ENCODE peak calls at places on chromosomes 1 and 21, in five cellular contexts. R is stimulated activated CD8-positive, alpha-beta memory T cell treated with anti-CD3 and anti-CD28 coated beads, Interleukin-15, amount 100 ng/mL, for 24 hours; M is NCI-H774; O is NCI-H1694; F is AG04449. X is an unnamed sample.

GRCh38 chr1:245091171-245091621 is 63.6 kb upstream of the KIF26B start:
- DNase-seq in O (no peak), M (no peak), F (no peak), R (no peak), X (no peak)

GRCh38 chr1:85661767-85662166 is 46.5 kb downstream of the ZNHIT6 start:
- DNase-seq in O (no peak), M (no peak), R (no peak), F (no peak), X (no peak)

GRCh38 chr21:40964691-40965090 is 117.7 kb upstream of the DSCAM start:
- DNase-seq in F (peak; percentile 3), R (no peak), M (no peak), O (no peak), X (no peak)

GRCh38 chr1:67582625-67583461 is 102.2 kb upstream of the GADD45A start:
- DNase-seq in F (no peak), O (no peak), M (no peak), R (no peak), X (no peak)

GRCh38 chr1:6329851-6330250 is 63.7 kb downstream of the ACOT7 start:
- DNase-seq in F (no peak), O (peak; percentile 24), R (no peak), M (no peak), X (no peak)

GRCh38 chr1:206739411-206740076 is 31.0 kb upstream of the IL19 start:
- DNase-seq in F (no peak), O (no peak), R (no peak), M (no peak), X (peak; percentile 84)

GRCh38 chr1:66984491-66984890 is 59.7 kb downstream of the MIER1 start:
- DNase-seq in M (no peak), R (no peak), O (no peak), F (no peak), X (peak; percentile 17)

GRCh38 chr1:242828828-242829227 is 304.3 kb upstream of the PLD5 start:
- DNase-seq in R (no peak), M (no peak), F (no peak), O (no peak), X (no peak)

GRCh38 chr21:38170283-38170682 is 86.5 kb upstream of the KCNJ15 start:
- DNase-seq in R (no peak), O (no peak), F (no peak), M (no peak), X (peak; percentile 21)

GRCh38 chr1:239804265-239804664 is 287.4 kb upstream of the FMN2 start:
- DNase-seq in O (no peak), R (no peak), M (no peak), F (no peak), X (no peak)

GRCh38 chr1:236284291-236284711 is 2.5 kb upstream of the ERO1B start:
- DNase-seq in O (no peak), R (no peak), M (no peak), F (no peak), X (peak; percentile 67)

GRCh38 chr21:34992736-34993135 is 56.4 kb downstream of the RUNX1 start:
- DNase-seq in R (no peak), O (no peak), M (no peak), F (no peak), X (no peak)

GRCh38 chr1:24659993-24660665 is 17.0 kb downstream of the SRRM1 start:
- DNase-seq in O (no peak), R (no peak), M (no peak), F (no peak), X (no peak)

GRCh38 chr1:50820545-50820944 is 139.5 kb downstream of the FAF1 start:
- DNase-seq in O (no peak), F (no peak), M (no peak), R (no peak), X (no peak)

GRCh38 chr1:154791292-154792278 is 78.5 kb downstream of the KCNN3 start:
- DNase-seq in R (peak; percentile 21), M (no peak), O (peak; percentile 27), F (no peak), X (peak; percentile 83)

GRCh38 chr1:227899141-227899819 is 48.5 kb downstream of the WNT9A start:
- DNase-seq in F (no peak), R (no peak), O (no peak), M (no peak), X (no peak)

GRCh38 chr1:56548566-56548965 is 30.8 kb downstream of the PLPP3 start:
- DNase-seq in R (no peak), F (no peak), O (no peak), M (no peak), X (no peak)

GRCh38 chr1:4553761-4554160 is 100.6 kb upstream of the AJAP1 start:
- DNase-seq in R (no peak), M (no peak), F (no peak), O (no peak), X (no peak)

GRCh38 chr21:43321611-43322010 is 105.3 kb downstream of the SIK1 start:
- DNase-seq in R (no peak), M (no peak), F (no peak), O (no peak), X (no peak)

GRCh38 chr1:44568128-44568900 is 106.0 kb downstream of the TMEM53 start:
- DNase-seq in O (no peak), M (no peak), R (no peak), F (no peak), X (no peak)

GRCh38 chr1:52672946-52673345 is 25.2 kb downstream of the COA7 start:
- DNase-seq in O (no peak), M (no peak), R (no peak), F (no peak), X (no peak)

GRCh38 chr1:23124259-23125026 is 44.2 kb downstream of the LUZP1 start:
- DNase-seq in M (no peak), O (no peak), F (no peak), R (no peak), X (no peak)

GRCh38 chr1:62110198-62110817 is 84.3 kb upstream of the L1TD1 start:
- DNase-seq in F (no peak), M (no peak), R (no peak), O (no peak), X (no peak)

GRCh38 chr1:7042322-7043231 is 257.3 kb downstream of the CAMTA1 start:
- DNase-seq in O (peak; percentile 21), M (no peak), R (no peak), F (no peak), X (peak; percentile 61)

GRCh38 chr1:3678361-3679097 is 26.2 kb downstream of the TP73 start:
- DNase-seq in O (no peak), M (no peak), R (no peak), F (no peak), X (no peak)

GRCh38 chr1:213061263-213061662 is 10.2 kb downstream of the RPS6KC1 start:
- DNase-seq in F (no peak), M (peak; percentile 26), R (no peak), O (no peak), X (no peak)

GRCh38 chr1:31951276-31951675 is 13.1 kb upstream of the PTP4A2 start:
- DNase-seq in R (no peak), M (no peak), F (no peak), O (no peak), X (no peak)

GRCh38 chr1:229207916-229208315 is 63.0 kb upstream of the RAB4A start:
- DNase-seq in F (no peak), M (no peak), O (no peak), R (no peak), X (no peak)

GRCh38 chr21:38819719-38820147 is 14.0 kb downstream of the ETS2 start:
- DNase-seq in M (no peak), O (no peak), R (no peak), F (no peak), X (no peak)

GRCh38 chr1:90964444-90965035 is 57.3 kb downstream of the ZNF644 start:
- DNase-seq in O (peak; percentile 48), F (no peak), M (peak; percentile 2), R (no peak), X (no peak)

GRCh38 chr1:159000627-159001026 is 9.1 kb upstream of the IFI16 start:
- DNase-seq in M (no peak), F (peak; percentile 59), O (no peak), R (no peak), X (no peak)

GRCh38 chr1:234413485-234413884 is 40.2 kb downstream of the COA6 start:
- DNase-seq in O (no peak), M (no peak), R (no peak), F (no peak), X (no peak)

GRCh38 chr1:37556712-37557196 is at the start of gene DNALI1:
- DNase-seq in O (no peak), M (peak; percentile 98), F (peak; percentile 26), R (no peak), X (peak; percentile 54)

GRCh38 chr21:26833460-26833939 is 11.7 kb downstream of the ADAMTS1 start:
- DNase-seq in R (no peak), M (no peak), F (no peak), O (no peak), X (no peak)